ENCODE peak calls at places on chromosome 17, in ten cellular contexts. One of them, this sample, is unnamed.

GRCh38 chr17:53628011-53628410 is 194.7 kb upstream of the KIF2B start:
- DNase-seq in uterus: no peak
- DNase-seq in foreskin fibroblast: no peak
- DNase-seq in esophagus squamous epithelium: no peak
- DNase-seq in nephron progenitor cell: no peak
- DNase-seq in lower leg skin: no peak
- DNase-seq in psoas muscle: no peak
- DNase-seq in epithelial cell of esophagus: peak; percentile 56
- DNase-seq in astrocyte of the spinal cord: peak; percentile 75
- DNase-seq in hepatocyte: no peak
- DNase-seq in this sample: peak; percentile 54

GRCh38 chr17:77204531-77204930 is 63.8 kb downstream of the SEC14L1 start:
- DNase-seq in uterus: no peak
- DNase-seq in foreskin fibroblast: no peak
- DNase-seq in esophagus squamous epithelium: no peak
- DNase-seq in nephron progenitor cell: no peak
- DNase-seq in lower leg skin: no peak
- DNase-seq in psoas muscle: no peak
- DNase-seq in epithelial cell of esophagus: no peak
- DNase-seq in astrocyte of the spinal cord: no peak
- DNase-seq in hepatocyte: no peak
- DNase-seq in this sample: no peak

GRCh38 chr17:492015-492399 is 139.4 kb upstream of the RPH3AL start:
- DNase-seq in uterus: no peak
- DNase-seq in foreskin fibroblast: no peak
- DNase-seq in esophagus squamous epithelium: no peak
- DNase-seq in nephron progenitor cell: no peak
- DNase-seq in lower leg skin: no peak
- DNase-seq in psoas muscle: no peak
- DNase-seq in epithelial cell of esophagus: no peak
- DNase-seq in astrocyte of the spinal cord: no peak
- DNase-seq in hepatocyte: no peak
- DNase-seq in this sample: no peak

GRCh38 chr17:49567871-49568694 is 7.6 kb upstream of the NXPH3 start:
- DNase-seq in uterus: peak; percentile 90
- DNase-seq in foreskin fibroblast: peak; percentile 60
- DNase-seq in esophagus squamous epithelium: peak; percentile 33
- DNase-seq in nephron progenitor cell: peak; percentile 95
- DNase-seq in lower leg skin: peak; percentile 98
- DNase-seq in psoas muscle: peak; percentile 96
- DNase-seq in epithelial cell of esophagus: peak; percentile 80
- DNase-seq in astrocyte of the spinal cord: peak; percentile 73
- DNase-seq in hepatocyte: peak; percentile 90
- DNase-seq in this sample: peak; percentile 79

GRCh38 chr17:74862108-74862901 is 2.6 kb upstream of the GRIN2C start:
- DNase-seq in uterus: peak; percentile 47
- DNase-seq in foreskin fibroblast: no peak
- DNase-seq in esophagus squamous epithelium: no peak
- DNase-seq in nephron progenitor cell: peak; percentile 93
- DNase-seq in lower leg skin: no peak
- DNase-seq in psoas muscle: peak; percentile 80
- DNase-seq in epithelial cell of esophagus: peak; percentile 23
- DNase-seq in astrocyte of the spinal cord: peak; percentile 33
- DNase-seq in hepatocyte: peak; percentile 76
- DNase-seq in this sample: peak; percentile 53

GRCh38 chr17:71329310-71330098 is 791.3 kb upstream of the SOX9 start:
- DNase-seq in uterus: no peak
- DNase-seq in foreskin fibroblast: no peak
- DNase-seq in esophagus squamous epithelium: no peak
- DNase-seq in nephron progenitor cell: no peak
- DNase-seq in lower leg skin: no peak
- DNase-seq in psoas muscle: no peak
- DNase-seq in epithelial cell of esophagus: no peak
- DNase-seq in astrocyte of the spinal cord: no peak
- DNase-seq in hepatocyte: peak; percentile 47
- DNase-seq in this sample: no peak

GRCh38 chr17:2222901-2223616 is 80.5 kb downstream of the SMG6 start:
- DNase-seq in uterus: peak; percentile 77
- DNase-seq in foreskin fibroblast: no peak
- DNase-seq in esophagus squamous epithelium: no peak
- DNase-seq in nephron progenitor cell: no peak
- DNase-seq in lower leg skin: peak; percentile 89
- DNase-seq in psoas muscle: peak; percentile 84
- DNase-seq in epithelial cell of esophagus: peak; percentile 72
- DNase-seq in astrocyte of the spinal cord: peak; percentile 60
- DNase-seq in hepatocyte: peak; percentile 62
- DNase-seq in this sample: no peak

GRCh38 chr17:335691-336090 is 16.9 kb downstream of the RPH3AL start:
- DNase-seq in uterus: no peak
- DNase-seq in foreskin fibroblast: no peak
- DNase-seq in esophagus squamous epithelium: no peak
- DNase-seq in nephron progenitor cell: no peak
- DNase-seq in lower leg skin: peak; percentile 81
- DNase-seq in psoas muscle: peak; percentile 39
- DNase-seq in epithelial cell of esophagus: no peak
- DNase-seq in astrocyte of the spinal cord: no peak
- DNase-seq in hepatocyte: no peak
- DNase-seq in this sample: no peak

GRCh38 chr17:80703109-80703508 is 158.5 kb downstream of the RPTOR start:
- DNase-seq in uterus: no peak
- DNase-seq in foreskin fibroblast: no peak
- DNase-seq in esophagus squamous epithelium: no peak
- DNase-seq in nephron progenitor cell: no peak
- DNase-seq in lower leg skin: no peak
- DNase-seq in psoas muscle: no peak
- DNase-seq in epithelial cell of esophagus: no peak
- DNase-seq in astrocyte of the spinal cord: no peak
- DNase-seq in hepatocyte: no peak
- DNase-seq in this sample: no peak

GRCh38 chr17:31415640-31416502 is 24.4 kb downstream of the RAB11FIP4 start:
- DNase-seq in uterus: no peak
- DNase-seq in foreskin fibroblast: no peak
- DNase-seq in esophagus squamous epithelium: no peak
- DNase-seq in nephron progenitor cell: no peak
- DNase-seq in lower leg skin: no peak
- DNase-seq in psoas muscle: no peak
- DNase-seq in epithelial cell of esophagus: no peak
- DNase-seq in astrocyte of the spinal cord: no peak
- DNase-seq in hepatocyte: no peak
- DNase-seq in this sample: no peak

GRCh38 chr17:1055751-1056645 is 59.1 kb downstream of the TIMM22 start:
- DNase-seq in uterus: peak; percentile 67
- DNase-seq in foreskin fibroblast: peak; percentile 46
- DNase-seq in esophagus squamous epithelium: no peak
- DNase-seq in nephron progenitor cell: peak; percentile 78
- DNase-seq in lower leg skin: peak; percentile 94
- DNase-seq in psoas muscle: peak; percentile 83
- DNase-seq in epithelial cell of esophagus: peak; percentile 54
- DNase-seq in astrocyte of the spinal cord: peak; percentile 55
- DNase-seq in hepatocyte: peak; percentile 81
- DNase-seq in this sample: peak; percentile 51

DNA sequence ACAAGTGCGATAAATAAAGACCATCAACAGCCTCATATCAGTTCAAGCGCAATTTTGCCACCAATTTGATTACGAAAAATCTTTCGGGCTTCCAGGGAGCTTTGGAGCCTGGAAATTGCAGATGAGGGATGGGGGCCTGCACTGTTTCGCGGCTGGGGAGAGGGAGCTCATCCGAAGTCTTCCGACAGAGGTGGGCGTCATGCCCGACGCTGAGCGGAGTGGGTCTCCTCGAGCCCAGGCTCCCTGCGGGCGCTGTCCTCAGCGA is 115.9 kb upstream of the SMURF2 start:
- DNase-seq in uterus: no peak
- DNase-seq in foreskin fibroblast: no peak
- DNase-seq in esophagus squamous epithelium: no peak
- DNase-seq in nephron progenitor cell: no peak
- DNase-seq in lower leg skin: no peak
- DNase-seq in psoas muscle: no peak
- DNase-seq in epithelial cell of esophagus: no peak
- DNase-seq in astrocyte of the spinal cord: no peak
- DNase-seq in hepatocyte: no peak
- DNase-seq in this sample: no peak
- TF ChIP-seq CTCF in uterus: no peak
- TF ChIP-seq CTCF in foreskin fibroblast: no peak
- TF ChIP-seq CTCF in esophagus squamous epithelium: no peak
- TF ChIP-seq CTCF in nephron progenitor cell: no peak
- TF ChIP-seq CTCF in lower leg skin: no peak
- TF ChIP-seq CTCF in psoas muscle: no peak
- TF ChIP-seq CTCF in epithelial cell of esophagus: no peak
- TF ChIP-seq CTCF in astrocyte of the spinal cord: no peak
- TF ChIP-seq CTCF in hepatocyte: no peak
- TF ChIP-seq CTCF in this sample: no peak

GRCh38 chr17:48024149-48025039 is 13.2 kb downstream of the COPZ2 start:
- DNase-seq in uterus: peak; percentile 30
- DNase-seq in foreskin fibroblast: no peak
- DNase-seq in esophagus squamous epithelium: no peak
- DNase-seq in nephron progenitor cell: peak; percentile 41
- DNase-seq in lower leg skin: peak; percentile 89
- DNase-seq in psoas muscle: peak; percentile 72
- DNase-seq in epithelial cell of esophagus: peak; percentile 59
- DNase-seq in astrocyte of the spinal cord: no peak
- DNase-seq in hepatocyte: peak; percentile 58
- DNase-seq in this sample: peak; percentile 79
- TF ChIP-seq CTCF in uterus: no peak
- TF ChIP-seq CTCF in foreskin fibroblast: peak; percentile 1
- TF ChIP-seq CTCF in esophagus squamous epithelium: peak; percentile 32
- TF ChIP-seq CTCF in nephron progenitor cell: no peak
- TF ChIP-seq CTCF in lower leg skin: no peak
- TF ChIP-seq CTCF in psoas muscle: no peak
- TF ChIP-seq CTCF in epithelial cell of esophagus: peak; percentile 14
- TF ChIP-seq CTCF in astrocyte of the spinal cord: no peak
- TF ChIP-seq CTCF in hepatocyte: no peak
- TF ChIP-seq CTCF in this sample: no peak

DNA sequence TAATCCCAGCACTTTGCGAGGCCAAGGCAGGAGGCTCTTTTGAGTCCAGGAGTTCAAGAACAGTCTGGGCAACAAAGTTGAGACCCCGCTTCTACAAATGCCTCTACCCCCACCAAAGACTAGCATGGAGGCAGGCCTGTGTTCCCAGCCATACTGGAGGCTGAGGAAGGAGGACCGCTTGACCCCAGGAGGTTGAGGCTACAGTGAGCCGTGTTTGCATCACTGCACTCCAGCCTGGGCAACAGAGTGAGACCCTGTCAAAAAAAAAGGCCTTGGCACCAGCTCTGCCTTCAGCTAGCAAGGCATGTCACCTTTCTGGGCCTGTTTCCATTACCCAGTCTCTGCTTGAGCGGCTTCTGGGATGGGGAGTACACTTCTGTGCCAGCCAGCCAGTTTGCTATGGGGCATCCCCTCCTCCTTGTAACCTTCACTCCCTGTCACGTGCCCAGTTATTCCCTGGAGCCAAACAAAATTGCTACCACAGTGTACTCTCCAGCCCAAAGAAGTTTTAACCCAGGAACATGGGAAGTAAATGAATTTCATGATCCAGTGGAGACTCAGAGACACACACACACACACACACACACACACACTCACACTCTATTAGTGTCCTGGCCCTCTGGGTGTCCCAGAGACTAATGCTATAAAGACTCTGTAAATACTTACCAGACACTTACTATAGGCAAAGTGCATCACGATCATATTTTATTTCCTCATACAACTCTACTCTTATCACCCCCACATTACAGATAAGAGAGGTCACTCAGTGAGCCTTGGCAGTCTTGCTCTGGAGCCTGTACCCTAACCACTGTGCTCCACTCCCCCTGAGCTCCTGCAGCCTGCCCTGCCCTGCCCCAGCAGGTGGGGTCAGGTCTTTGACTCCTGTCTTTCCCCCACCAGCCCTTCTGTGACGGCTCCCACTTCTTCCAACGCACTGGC is 2.5 kb downstream of the CISD3 start:
- DNase-seq in uterus: no peak
- DNase-seq in foreskin fibroblast: no peak
- DNase-seq in esophagus squamous epithelium: no peak
- DNase-seq in nephron progenitor cell: no peak
- DNase-seq in lower leg skin: no peak
- DNase-seq in psoas muscle: no peak
- DNase-seq in epithelial cell of esophagus: no peak
- DNase-seq in astrocyte of the spinal cord: no peak
- DNase-seq in hepatocyte: no peak
- DNase-seq in this sample: no peak
- TF ChIP-seq CTCF in uterus: no peak
- TF ChIP-seq CTCF in foreskin fibroblast: no peak
- TF ChIP-seq CTCF in esophagus squamous epithelium: no peak
- TF ChIP-seq CTCF in nephron progenitor cell: no peak
- TF ChIP-seq CTCF in lower leg skin: no peak
- TF ChIP-seq CTCF in psoas muscle: no peak
- TF ChIP-seq CTCF in epithelial cell of esophagus: no peak
- TF ChIP-seq CTCF in astrocyte of the spinal cord: no peak
- TF ChIP-seq CTCF in hepatocyte: no peak
- TF ChIP-seq CTCF in this sample: no peak

GRCh38 chr17:68734911-68735310 is 133.7 kb upstream of the FAM20A start:
- DNase-seq in uterus: no peak
- DNase-seq in foreskin fibroblast: no peak
- DNase-seq in esophagus squamous epithelium: no peak
- DNase-seq in nephron progenitor cell: no peak
- DNase-seq in lower leg skin: no peak
- DNase-seq in psoas muscle: no peak
- DNase-seq in epithelial cell of esophagus: no peak
- DNase-seq in astrocyte of the spinal cord: no peak
- DNase-seq in hepatocyte: no peak
- DNase-seq in this sample: no peak

GRCh38 chr17:68738044-68738443 is 136.9 kb upstream of the FAM20A start:
- DNase-seq in uterus: peak; percentile 47
- DNase-seq in foreskin fibroblast: no peak
- DNase-seq in esophagus squamous epithelium: no peak
- DNase-seq in nephron progenitor cell: no peak
- DNase-seq in lower leg skin: no peak
- DNase-seq in psoas muscle: no peak
- DNase-seq in epithelial cell of esophagus: no peak
- DNase-seq in astrocyte of the spinal cord: no peak
- DNase-seq in hepatocyte: no peak
- DNase-seq in this sample: no peak

DNA sequence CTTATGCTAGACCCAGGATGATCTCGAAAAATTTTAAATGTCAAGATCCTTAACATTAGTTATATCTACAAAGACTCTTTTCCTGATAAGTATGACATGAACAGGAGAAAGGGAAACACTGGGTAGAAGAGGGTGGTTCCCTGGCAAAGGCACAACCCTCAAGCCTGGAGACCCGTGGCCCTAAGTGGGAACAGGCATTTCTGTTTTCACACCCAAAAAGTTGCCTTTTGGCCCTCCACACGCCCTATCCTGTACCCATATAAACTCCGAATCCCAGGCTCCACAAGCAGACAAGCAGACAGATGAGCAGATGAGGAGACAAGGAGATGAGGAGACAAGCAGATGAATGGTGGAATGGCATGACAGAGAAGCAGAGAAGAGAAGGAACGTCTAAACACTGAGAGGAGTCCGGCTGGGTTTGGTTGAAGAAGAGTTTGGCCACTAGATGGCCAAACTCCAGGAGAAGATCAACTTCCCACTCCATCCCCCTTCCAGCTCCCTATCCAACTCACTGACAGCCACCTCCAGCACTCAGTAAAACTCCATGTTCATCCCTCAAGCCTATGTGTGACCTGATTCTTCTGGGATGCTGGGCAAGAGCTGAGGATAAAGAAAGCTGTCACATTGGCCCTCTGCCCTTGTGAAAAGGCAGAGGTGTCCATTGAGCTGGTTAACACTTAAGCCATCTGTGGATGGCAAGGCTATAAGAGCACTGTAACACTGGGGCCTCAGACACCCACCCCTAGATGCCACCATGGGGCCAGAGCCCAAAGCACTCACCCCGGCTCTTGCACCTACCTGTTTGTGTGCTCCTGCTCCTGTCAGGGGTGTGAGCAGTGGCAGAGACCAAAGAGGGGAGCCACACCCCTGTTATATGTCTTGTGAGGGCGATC is 139.6 kb upstream of the FAM20A start:
- DNase-seq in uterus: no peak
- DNase-seq in foreskin fibroblast: no peak
- DNase-seq in esophagus squamous epithelium: no peak
- DNase-seq in nephron progenitor cell: no peak
- DNase-seq in lower leg skin: no peak
- DNase-seq in psoas muscle: no peak
- DNase-seq in epithelial cell of esophagus: no peak
- DNase-seq in astrocyte of the spinal cord: no peak
- DNase-seq in hepatocyte: no peak
- DNase-seq in this sample: peak; percentile 11
- TF ChIP-seq CTCF in uterus: no peak
- TF ChIP-seq CTCF in foreskin fibroblast: peak; percentile 5
- TF ChIP-seq CTCF in esophagus squamous epithelium: peak; percentile 15
- TF ChIP-seq CTCF in nephron progenitor cell: no peak
- TF ChIP-seq CTCF in lower leg skin: no peak
- TF ChIP-seq CTCF in psoas muscle: no peak
- TF ChIP-seq CTCF in epithelial cell of esophagus: peak; percentile 17
- TF ChIP-seq CTCF in astrocyte of the spinal cord: peak; percentile 6
- TF ChIP-seq CTCF in hepatocyte: no peak
- TF ChIP-seq CTCF in this sample: peak; percentile 23

This sample was measured in MCF 10A.